ENCODE peak calls at places on chromosomes 7 and 10, in seven cellular contexts. One of them, this sample, is unnamed.

GRCh38 chr10:68261132-68261856 is 29.4 kb upstream of the ATOH7 start:
- DNase-seq in trophoblast cell: peak
- DNase-seq in H9: no peak
- DNase-seq in IMR-90: no peak
- DNase-seq in neuronal stem cell: no peak
- DNase-seq in mesenchymal stem cell: no peak
- DNase-seq in mesendoderm: no peak
- DNase-seq in this sample: no peak

GRCh38 chr7:130831817-130832481 is 97.9 kb upstream of the KLF14 start:
- DNase-seq in trophoblast cell: peak
- DNase-seq in H9: no peak
- DNase-seq in mesendoderm: peak
- DNase-seq in IMR-90: peak
- DNase-seq in neuronal stem cell: peak
- DNase-seq in mesenchymal stem cell: peak
- DNase-seq in this sample: no peak

GRCh38 chr7:98294798-98295382 is 13.4 kb downstream of the BRI3 start:
- DNase-seq in neuronal stem cell: peak
- DNase-seq in mesenchymal stem cell: peak
- DNase-seq in H9: peak
- DNase-seq in IMR-90: peak
- DNase-seq in trophoblast cell: peak
- DNase-seq in mesendoderm: peak
- DNase-seq in this sample: peak

GRCh38 chr7:139915301-139915863 is 86.3 kb downstream of the TBXAS1 start:
- DNase-seq in mesendoderm: no peak
- DNase-seq in neuronal stem cell: no peak
- DNase-seq in trophoblast cell: no peak
- DNase-seq in IMR-90: peak
- DNase-seq in H9: no peak
- DNase-seq in mesenchymal stem cell: no peak
- DNase-seq in this sample: no peak

GRCh38 chr7:821688-822087 is 10.6 kb upstream of the SUN1 start:
- DNase-seq in mesendoderm: no peak
- DNase-seq in mesenchymal stem cell: no peak
- DNase-seq in trophoblast cell: no peak
- DNase-seq in H9: no peak
- DNase-seq in IMR-90: no peak
- DNase-seq in neuronal stem cell: no peak
- DNase-seq in this sample: no peak

GRCh38 chr7:108570146-108570755 is 577 bp downstream of the DNAJB9 start:
- DNase-seq in H9: no peak
- DNase-seq in neuronal stem cell: no peak
- DNase-seq in IMR-90: peak
- DNase-seq in mesendoderm: peak
- DNase-seq in trophoblast cell: peak
- DNase-seq in mesenchymal stem cell: peak
- DNase-seq in this sample: no peak

GRCh38 chr7:91568138-91568537 is 303.9 kb downstream of the FZD1 start:
- DNase-seq in H9: no peak
- DNase-seq in mesendoderm: no peak
- DNase-seq in IMR-90: no peak
- DNase-seq in mesenchymal stem cell: no peak
- DNase-seq in neuronal stem cell: no peak
- DNase-seq in trophoblast cell: no peak
- DNase-seq in this sample: no peak

GRCh38 chr10:119217401-119217800 is 10.0 kb downstream of the GRK5 start:
- DNase-seq in mesendoderm: no peak
- DNase-seq in trophoblast cell: no peak
- DNase-seq in H9: no peak
- DNase-seq in neuronal stem cell: no peak
- DNase-seq in mesenchymal stem cell: no peak
- DNase-seq in IMR-90: no peak
- DNase-seq in this sample: no peak

GRCh38 chr7:130721486-130722277 is 12.3 kb downstream of the KLF14 start:
- DNase-seq in trophoblast cell: peak
- DNase-seq in H9: peak
- DNase-seq in neuronal stem cell: peak
- DNase-seq in mesendoderm: peak
- DNase-seq in IMR-90: peak
- DNase-seq in mesenchymal stem cell: peak
- DNase-seq in this sample: peak

GRCh38 chr7:154888690-154889089 is 114.2 kb downstream of the PAXIP1 start:
- DNase-seq in mesenchymal stem cell: no peak
- DNase-seq in IMR-90: no peak
- DNase-seq in mesendoderm: no peak
- DNase-seq in neuronal stem cell: no peak
- DNase-seq in trophoblast cell: no peak
- DNase-seq in H9: no peak
- DNase-seq in this sample: no peak
- H3K18ac ChIP-seq in mesenchymal stem cell: no peak
- H3K18ac ChIP-seq in IMR-90: no peak
- H3K18ac ChIP-seq in mesendoderm: no peak
- H3K18ac ChIP-seq in neuronal stem cell: no peak
- H3K18ac ChIP-seq in trophoblast cell: no peak
- H3K18ac ChIP-seq in H9: no peak
- H3K18ac ChIP-seq in this sample: no peak

DNA sequence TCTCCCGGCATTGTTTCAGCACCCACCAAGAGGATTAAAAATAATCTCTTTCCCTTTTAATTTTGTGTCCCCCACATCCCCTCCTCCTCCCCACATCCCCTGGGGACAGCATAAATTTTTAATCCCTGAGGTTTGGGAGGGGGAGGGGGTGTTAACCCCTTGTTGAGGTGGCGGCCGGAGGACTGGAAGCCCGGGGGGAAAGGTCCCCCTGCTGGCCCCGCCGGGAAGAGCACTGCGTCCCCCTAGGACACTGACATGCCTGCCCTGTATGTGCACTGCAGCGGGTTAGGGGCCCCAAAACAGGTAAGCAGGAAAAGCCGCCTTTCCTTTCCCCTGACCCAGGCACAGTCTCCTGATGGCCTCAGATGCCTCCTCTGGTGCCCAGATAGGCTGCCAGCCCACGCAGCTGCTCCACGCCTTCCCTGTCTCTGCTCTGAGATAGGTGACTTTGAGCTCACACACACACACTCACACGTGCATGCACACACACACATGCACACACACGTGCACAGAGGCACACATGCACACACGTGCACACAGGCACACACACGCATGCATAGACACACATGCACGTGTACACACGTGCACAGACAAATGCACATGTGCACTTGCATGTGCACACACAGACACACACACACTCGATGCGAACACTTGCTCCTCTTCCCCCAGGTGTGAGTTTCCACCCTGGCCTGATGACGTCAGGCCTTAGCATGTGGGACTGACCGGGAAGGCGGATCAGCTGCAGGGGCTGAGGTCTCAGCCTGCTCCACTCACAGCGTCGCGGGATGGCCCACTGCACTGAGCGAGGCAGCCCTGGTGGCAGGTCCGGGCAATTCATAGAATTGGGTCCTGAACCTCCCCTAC is 12.3 kb downstream of the CNPY1 start:
- DNase-seq in IMR-90: no peak
- DNase-seq in neuronal stem cell: peak
- DNase-seq in H9: peak
- DNase-seq in mesendoderm: peak
- DNase-seq in trophoblast cell: no peak
- DNase-seq in mesenchymal stem cell: no peak
- DNase-seq in this sample: peak
- H3K18ac ChIP-seq in IMR-90: no peak
- H3K18ac ChIP-seq in neuronal stem cell: peak
- H3K18ac ChIP-seq in H9: no peak
- H3K18ac ChIP-seq in mesendoderm: no peak
- H3K18ac ChIP-seq in trophoblast cell: no peak
- H3K18ac ChIP-seq in mesenchymal stem cell: no peak
- H3K18ac ChIP-seq in this sample: no peak

DNA sequence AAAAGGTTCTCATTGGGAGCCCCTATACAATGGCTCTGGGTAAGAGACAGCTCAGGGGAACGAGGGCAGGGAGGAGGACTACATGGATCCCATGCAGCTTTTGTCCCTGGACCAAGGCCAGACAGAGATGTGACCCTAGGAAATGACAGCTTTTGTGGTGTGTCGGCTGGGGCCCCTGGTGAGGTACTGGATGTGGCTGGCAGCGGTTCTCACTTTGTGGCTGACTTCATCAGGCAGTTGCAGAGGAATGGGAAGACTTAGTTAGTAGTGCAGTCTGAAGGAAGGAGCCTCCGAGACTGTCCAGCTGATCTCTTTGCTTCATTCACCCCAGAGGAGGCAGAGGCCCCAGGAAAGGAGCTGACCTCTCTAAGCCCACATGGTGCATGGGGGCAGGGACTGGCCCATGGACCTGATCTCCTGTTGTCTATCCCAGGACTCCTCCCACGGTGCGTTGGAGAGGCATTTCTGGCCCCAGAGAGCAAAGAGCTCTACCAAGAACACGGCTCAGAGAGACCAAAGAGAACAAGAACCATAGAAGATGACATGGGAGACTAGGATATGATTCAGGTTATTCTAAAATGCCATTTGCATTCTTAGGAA is 202.9 kb downstream of the RPS24 start:
- DNase-seq in mesendoderm: no peak
- DNase-seq in neuronal stem cell: no peak
- DNase-seq in IMR-90: no peak
- DNase-seq in trophoblast cell: no peak
- DNase-seq in H9: no peak
- DNase-seq in mesenchymal stem cell: no peak
- DNase-seq in this sample: no peak
- H3K18ac ChIP-seq in mesendoderm: no peak
- H3K18ac ChIP-seq in neuronal stem cell: no peak
- H3K18ac ChIP-seq in IMR-90: no peak
- H3K18ac ChIP-seq in trophoblast cell: no peak
- H3K18ac ChIP-seq in H9: no peak
- H3K18ac ChIP-seq in mesenchymal stem cell: no peak
- H3K18ac ChIP-seq in this sample: no peak

GRCh38 chr7:87188930-87189329 is 30.6 kb downstream of the TMEM243 start:
- DNase-seq in trophoblast cell: no peak
- DNase-seq in H9: no peak
- DNase-seq in mesenchymal stem cell: no peak
- DNase-seq in neuronal stem cell: no peak
- DNase-seq in IMR-90: no peak
- DNase-seq in mesendoderm: no peak
- DNase-seq in this sample: no peak

GRCh38 chr7:87190806-87191205 is 28.7 kb downstream of the TMEM243 start:
- DNase-seq in mesendoderm: no peak
- DNase-seq in H9: no peak
- DNase-seq in mesenchymal stem cell: no peak
- DNase-seq in IMR-90: peak
- DNase-seq in neuronal stem cell: no peak
- DNase-seq in trophoblast cell: no peak
- DNase-seq in this sample: no peak

GRCh38 chr7:87192784-87193487 is 26.6 kb downstream of the TMEM243 start:
- DNase-seq in mesenchymal stem cell: no peak
- DNase-seq in H9: no peak
- DNase-seq in trophoblast cell: no peak
- DNase-seq in mesendoderm: no peak
- DNase-seq in neuronal stem cell: no peak
- DNase-seq in IMR-90: no peak
- DNase-seq in this sample: no peak

GRCh38 chr7:87187120-87187519 is 32.4 kb downstream of the TMEM243 start:
- DNase-seq in H9: no peak
- DNase-seq in mesenchymal stem cell: no peak
- DNase-seq in neuronal stem cell: no peak
- DNase-seq in trophoblast cell: no peak
- DNase-seq in IMR-90: no peak
- DNase-seq in mesendoderm: no peak
- DNase-seq in this sample: no peak
- H3K18ac ChIP-seq in H9: no peak
- H3K18ac ChIP-seq in mesenchymal stem cell: no peak
- H3K18ac ChIP-seq in neuronal stem cell: no peak
- H3K18ac ChIP-seq in trophoblast cell: no peak
- H3K18ac ChIP-seq in IMR-90: no peak
- H3K18ac ChIP-seq in mesendoderm: no peak
- H3K18ac ChIP-seq in this sample: no peak

GRCh38 chr7:135179321-135179925 is 8.9 kb upstream of the CYREN start:
- DNase-seq in mesenchymal stem cell: no peak
- DNase-seq in IMR-90: no peak
- DNase-seq in trophoblast cell: peak
- DNase-seq in neuronal stem cell: no peak
- DNase-seq in mesendoderm: no peak
- DNase-seq in H9: no peak
- DNase-seq in this sample: no peak
- H3K18ac ChIP-seq in mesenchymal stem cell: no peak
- H3K18ac ChIP-seq in IMR-90: no peak
- H3K18ac ChIP-seq in trophoblast cell: no peak
- H3K18ac ChIP-seq in neuronal stem cell: peak
- H3K18ac ChIP-seq in mesendoderm: no peak
- H3K18ac ChIP-seq in H9: no peak
- H3K18ac ChIP-seq in this sample: no peak